ENCODE peak calls at places on chromosome 13, in five cellular contexts. One of them, this sample, is unnamed.

GRCh38 chr13:88857256-88857655 is 1186.1 kb downstream of the SLITRK5 start:
- DNase-seq in adrenal gland: no peak
- DNase-seq in CD8-positive, alpha-beta memory T cell: no peak
- DNase-seq in tibial nerve: no peak
- DNase-seq in cardiac muscle cell: no peak
- DNase-seq in this sample: no peak

GRCh38 chr13:106367361-106367781 is 168.1 kb downstream of the EFNB2 start:
- DNase-seq in adrenal gland: no peak
- DNase-seq in cardiac muscle cell: no peak
- DNase-seq in CD8-positive, alpha-beta memory T cell: no peak
- DNase-seq in tibial nerve: no peak
- DNase-seq in this sample: no peak

GRCh38 chr13:28542804-28543203 is 47.9 kb upstream of the FLT1 start:
- DNase-seq in tibial nerve: no peak
- DNase-seq in cardiac muscle cell: no peak
- DNase-seq in CD8-positive, alpha-beta memory T cell: no peak
- DNase-seq in adrenal gland: no peak
- DNase-seq in this sample: no peak

GRCh38 chr13:101454767-101455166 is 2.3 kb downstream of the ITGBL1 start:
- DNase-seq in CD8-positive, alpha-beta memory T cell: no peak
- DNase-seq in adrenal gland: no peak
- DNase-seq in tibial nerve: no peak
- DNase-seq in cardiac muscle cell: peak; percentile 3
- DNase-seq in this sample: no peak

GRCh38 chr13:112587767-112588489 is at the start of gene TUBGCP3:
- DNase-seq in cardiac muscle cell: peak; percentile 88
- DNase-seq in tibial nerve: peak; percentile 59
- DNase-seq in CD8-positive, alpha-beta memory T cell: peak; percentile 62
- DNase-seq in adrenal gland: peak; percentile 86
- DNase-seq in this sample: peak; percentile 95

GRCh38 chr13:91111476-91112190 is 235.9 kb upstream of the MIR17HG start:
- DNase-seq in cardiac muscle cell: no peak
- DNase-seq in tibial nerve: no peak
- DNase-seq in CD8-positive, alpha-beta memory T cell: no peak
- DNase-seq in adrenal gland: no peak
- DNase-seq in this sample: no peak

GRCh38 chr13:20231839-20232555 is at the start of gene GJB6:
- DNase-seq in CD8-positive, alpha-beta memory T cell: no peak
- DNase-seq in cardiac muscle cell: no peak
- DNase-seq in adrenal gland: no peak
- DNase-seq in tibial nerve: no peak
- DNase-seq in this sample: no peak

GRCh38 chr13:34942732-34943674 is 933 bp downstream of the NBEA start:
- DNase-seq in tibial nerve: no peak
- DNase-seq in CD8-positive, alpha-beta memory T cell: no peak
- DNase-seq in cardiac muscle cell: peak; percentile 5
- DNase-seq in adrenal gland: peak; percentile 49
- DNase-seq in this sample: peak; percentile 15

GRCh38 chr13:33676700-33677048 is 141.3 kb upstream of the RFC3 start:
- DNase-seq in tibial nerve: peak; percentile 17
- DNase-seq in cardiac muscle cell: peak; percentile 76
- DNase-seq in CD8-positive, alpha-beta memory T cell: no peak
- DNase-seq in adrenal gland: peak; percentile 74
- DNase-seq in this sample: peak; percentile 52

GRCh38 chr13:64704121-64704520 is 2526.0 kb downstream of the PCDH9 start:
- DNase-seq in cardiac muscle cell: no peak
- DNase-seq in tibial nerve: no peak
- DNase-seq in adrenal gland: no peak
- DNase-seq in CD8-positive, alpha-beta memory T cell: no peak
- DNase-seq in this sample: no peak

GRCh38 chr13:26956532-26957142 is 196.1 kb upstream of the GPR12 start:
- DNase-seq in cardiac muscle cell: no peak
- DNase-seq in adrenal gland: no peak
- DNase-seq in tibial nerve: no peak
- DNase-seq in CD8-positive, alpha-beta memory T cell: no peak
- DNase-seq in this sample: no peak

GRCh38 chr13:108921238-108921637 is 291.8 kb downstream of the MYO16 start:
- DNase-seq in tibial nerve: no peak
- DNase-seq in adrenal gland: no peak
- DNase-seq in CD8-positive, alpha-beta memory T cell: no peak
- DNase-seq in cardiac muscle cell: no peak
- DNase-seq in this sample: no peak

GRCh38 chr13:44396963-44397580 is 23.4 kb downstream of the SERP2 start:
- DNase-seq in adrenal gland: peak; percentile 41
- DNase-seq in tibial nerve: no peak
- DNase-seq in CD8-positive, alpha-beta memory T cell: no peak
- DNase-seq in cardiac muscle cell: peak; percentile 86
- DNase-seq in this sample: peak; percentile 78

GRCh38 chr13:27012482-27013197 is 159.0 kb downstream of the USP12 start:
- DNase-seq in adrenal gland: no peak
- DNase-seq in cardiac muscle cell: peak; percentile 83
- DNase-seq in CD8-positive, alpha-beta memory T cell: no peak
- DNase-seq in tibial nerve: no peak
- DNase-seq in this sample: no peak

GRCh38 chr13:100630564-100630963 is 42.0 kb upstream of the GGACT start:
- DNase-seq in adrenal gland: no peak
- DNase-seq in tibial nerve: no peak
- DNase-seq in CD8-positive, alpha-beta memory T cell: no peak
- DNase-seq in cardiac muscle cell: no peak
- DNase-seq in this sample: no peak

GRCh38 chr13:79779761-79780160 is 298.8 kb downstream of the NDFIP2 start:
- DNase-seq in cardiac muscle cell: peak; percentile 71
- DNase-seq in adrenal gland: peak; percentile 26
- DNase-seq in tibial nerve: peak; percentile 42
- DNase-seq in CD8-positive, alpha-beta memory T cell: no peak
- DNase-seq in this sample: no peak

GRCh38 chr13:32025730-32026129 is 5.8 kb upstream of the FRY start:
- DNase-seq in CD8-positive, alpha-beta memory T cell: no peak
- DNase-seq in adrenal gland: no peak
- DNase-seq in cardiac muscle cell: no peak
- DNase-seq in tibial nerve: no peak
- DNase-seq in this sample: no peak

GRCh38 chr13:44079413-44080205 is 199.9 kb downstream of the LACC1 start:
- DNase-seq in CD8-positive, alpha-beta memory T cell: no peak
- DNase-seq in tibial nerve: no peak
- DNase-seq in adrenal gland: no peak
- DNase-seq in cardiac muscle cell: no peak
- DNase-seq in this sample: no peak

GRCh38 chr13:42246541-42246940 is 25.4 kb upstream of the AKAP11 start:
- DNase-seq in cardiac muscle cell: no peak
- DNase-seq in tibial nerve: no peak
- DNase-seq in CD8-positive, alpha-beta memory T cell: no peak
- DNase-seq in adrenal gland: no peak
- DNase-seq in this sample: no peak

GRCh38 chr13:41835871-41836270 is 125.0 kb downstream of the VWA8 start:
- DNase-seq in CD8-positive, alpha-beta memory T cell: no peak
- DNase-seq in adrenal gland: no peak
- DNase-seq in tibial nerve: no peak
- DNase-seq in cardiac muscle cell: peak; percentile 23
- DNase-seq in this sample: no peak

GRCh38 chr13:97344250-97345175 is 89.5 kb upstream of the RAP2A start:
- DNase-seq in tibial nerve: peak; percentile 48
- DNase-seq in cardiac muscle cell: peak; percentile 75
- DNase-seq in CD8-positive, alpha-beta memory T cell: peak; percentile 12
- DNase-seq in adrenal gland: peak; percentile 68
- DNase-seq in this sample: peak; percentile 85

GRCh38 chr13:62908321-62908720 is 1492.7 kb upstream of the PCDH20 start:
- DNase-seq in adrenal gland: no peak
- DNase-seq in tibial nerve: no peak
- DNase-seq in CD8-positive, alpha-beta memory T cell: no peak
- DNase-seq in cardiac muscle cell: no peak
- DNase-seq in this sample: no peak

GRCh38 chr13:35157143-35157755 is 215.2 kb downstream of the NBEA start:
- DNase-seq in CD8-positive, alpha-beta memory T cell: no peak
- DNase-seq in tibial nerve: peak; percentile 61
- DNase-seq in cardiac muscle cell: peak; percentile 77
- DNase-seq in adrenal gland: no peak
- DNase-seq in this sample: no peak

GRCh38 chr13:110523180-110523579 is 38.3 kb downstream of the RAB20 start:
- DNase-seq in adrenal gland: no peak
- DNase-seq in cardiac muscle cell: no peak
- DNase-seq in tibial nerve: no peak
- DNase-seq in CD8-positive, alpha-beta memory T cell: no peak
- DNase-seq in this sample: no peak

GRCh38 chr13:37175996-37176395 is 70.5 kb upstream of the CSNK1A1L start:
- DNase-seq in cardiac muscle cell: peak; percentile 96
- DNase-seq in tibial nerve: peak; percentile 40
- DNase-seq in adrenal gland: no peak
- DNase-seq in CD8-positive, alpha-beta memory T cell: no peak
- DNase-seq in this sample: no peak

GRCh38 chr13:110346661-110347067 is 39.6 kb downstream of the COL4A2 start:
- DNase-seq in tibial nerve: no peak
- DNase-seq in adrenal gland: no peak
- DNase-seq in cardiac muscle cell: no peak
- DNase-seq in CD8-positive, alpha-beta memory T cell: no peak
- DNase-seq in this sample: no peak

GRCh38 chr13:76992548-76993001 is 694 bp downstream of the CLN5 start:
- DNase-seq in cardiac muscle cell: peak; percentile 17
- DNase-seq in tibial nerve: peak; percentile 42
- DNase-seq in adrenal gland: peak; percentile 34
- DNase-seq in CD8-positive, alpha-beta memory T cell: peak; percentile 8
- DNase-seq in this sample: peak; percentile 50

DNA sequence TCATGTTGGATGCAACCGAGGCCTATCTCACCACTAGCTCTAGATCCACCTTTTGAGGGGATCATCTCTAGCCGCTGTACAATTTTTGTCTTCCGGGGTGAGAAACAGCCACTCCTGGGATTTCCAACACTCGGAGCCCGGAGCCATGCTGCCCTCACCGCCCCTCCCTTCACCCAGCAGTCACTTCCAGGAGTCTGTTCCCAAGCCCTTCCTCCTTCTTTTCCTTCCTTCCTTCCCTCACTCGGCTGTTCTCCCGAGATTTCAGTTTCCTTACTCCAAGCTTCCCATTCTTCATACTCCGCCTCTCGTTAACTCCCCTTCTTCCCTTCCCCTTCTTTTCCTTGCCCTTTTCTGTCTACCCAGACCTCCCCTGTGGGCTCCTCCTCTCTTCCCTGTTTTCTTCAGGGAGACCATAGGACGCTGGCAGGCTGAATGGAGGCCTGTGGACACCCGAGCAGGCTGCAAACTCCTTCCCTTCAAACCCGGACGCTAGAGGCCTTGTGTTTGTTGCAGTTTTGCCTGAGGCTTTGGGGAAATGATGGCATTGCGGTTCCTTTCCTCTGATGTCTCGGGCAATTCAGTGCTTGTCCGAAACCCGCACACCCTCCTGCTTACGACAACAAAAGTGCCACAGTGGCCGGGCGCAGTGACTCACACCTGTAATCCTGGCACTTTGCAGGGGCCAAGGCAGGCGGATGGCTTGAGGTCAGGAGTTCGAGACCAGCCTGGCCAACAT is 96.0 kb downstream of the CAB39L start:
- DNase-seq in CD8-positive, alpha-beta memory T cell: no peak
- DNase-seq in tibial nerve: no peak
- DNase-seq in adrenal gland: no peak
- DNase-seq in cardiac muscle cell: no peak
- DNase-seq in this sample: no peak
- H3K4me3 ChIP-seq in CD8-positive, alpha-beta memory T cell: no peak overlapping the region
- H3K4me3 ChIP-seq in tibial nerve: no peak overlapping the region
- H3K4me3 ChIP-seq in adrenal gland: no peak overlapping the region
- H3K4me3 ChIP-seq in cardiac muscle cell: no peak overlapping the region
- H3K4me3 ChIP-seq in this sample: no peak overlapping the region

GRCh38 chr13:73772449-73773186 is 361.6 kb downstream of the KLF12 start:
- DNase-seq in tibial nerve: no peak
- DNase-seq in adrenal gland: no peak
- DNase-seq in cardiac muscle cell: no peak
- DNase-seq in CD8-positive, alpha-beta memory T cell: no peak
- DNase-seq in this sample: no peak

GRCh38 chr13:73765651-73766384 is 368.4 kb downstream of the KLF12 start:
- DNase-seq in CD8-positive, alpha-beta memory T cell: peak; percentile 66
- DNase-seq in cardiac muscle cell: peak; percentile 91
- DNase-seq in tibial nerve: peak; percentile 66
- DNase-seq in adrenal gland: peak; percentile 49
- DNase-seq in this sample: peak; percentile 72

GRCh38 chr13:73767747-73768315 is 366.4 kb downstream of the KLF12 start:
- DNase-seq in cardiac muscle cell: no peak
- DNase-seq in CD8-positive, alpha-beta memory T cell: no peak
- DNase-seq in tibial nerve: no peak
- DNase-seq in adrenal gland: no peak
- DNase-seq in this sample: no peak

GRCh38 chr13:73767191-73767741 is 366.9 kb downstream of the KLF12 start:
- DNase-seq in CD8-positive, alpha-beta memory T cell: no peak
- DNase-seq in adrenal gland: no peak
- DNase-seq in cardiac muscle cell: no peak
- DNase-seq in tibial nerve: no peak
- DNase-seq in this sample: no peak
- H3K27ac ChIP-seq in CD8-positive, alpha-beta memory T cell: no peak overlapping the region
- H3K27ac ChIP-seq in adrenal gland: no peak overlapping the region
- H3K27ac ChIP-seq in cardiac muscle cell: peak overlapping the region; percentile 87
- H3K27ac ChIP-seq in tibial nerve: no peak overlapping the region
- H3K27ac ChIP-seq in this sample: peak overlapping the region; percentile 78

GRCh38 chr13:99385161-99385560 is 78.0 kb upstream of the GPR183 start:
- DNase-seq in CD8-positive, alpha-beta memory T cell: no peak
- DNase-seq in adrenal gland: no peak
- DNase-seq in cardiac muscle cell: no peak
- DNase-seq in tibial nerve: no peak
- DNase-seq in this sample: no peak

GRCh38 chr13:99382428-99383133 is 75.4 kb upstream of the GPR183 start:
- DNase-seq in tibial nerve: no peak
- DNase-seq in cardiac muscle cell: no peak
- DNase-seq in CD8-positive, alpha-beta memory T cell: peak; percentile 23
- DNase-seq in adrenal gland: no peak
- DNase-seq in this sample: no peak

GRCh38 chr13:99383511-99383921 is 76.3 kb upstream of the GPR183 start:
- DNase-seq in CD8-positive, alpha-beta memory T cell: no peak
- DNase-seq in adrenal gland: no peak
- DNase-seq in tibial nerve: no peak
- DNase-seq in cardiac muscle cell: no peak
- DNase-seq in this sample: no peak

GRCh38 chr13:99384468-99384867 is 77.3 kb upstream of the GPR183 start:
- DNase-seq in CD8-positive, alpha-beta memory T cell: no peak
- DNase-seq in tibial nerve: no peak
- DNase-seq in adrenal gland: no peak
- DNase-seq in cardiac muscle cell: no peak
- DNase-seq in this sample: peak; percentile 34

GRCh38 chr13:99383946-99384345 is 76.7 kb upstream of the GPR183 start:
- DNase-seq in cardiac muscle cell: no peak
- DNase-seq in tibial nerve: no peak
- DNase-seq in adrenal gland: no peak
- DNase-seq in CD8-positive, alpha-beta memory T cell: no peak
- DNase-seq in this sample: no peak
- H3K4me1 ChIP-seq in cardiac muscle cell: no peaks in the 10 kb centered on the region
- H3K4me1 ChIP-seq in tibial nerve: peaks cover 6% of the 10 kb centered on the region
- H3K4me1 ChIP-seq in adrenal gland: no peaks in the 10 kb centered on the region
- H3K4me1 ChIP-seq in CD8-positive, alpha-beta memory T cell: peaks cover 99% of the 10 kb centered on the region
- H3K4me1 ChIP-seq in this sample: peaks cover 2% of the 10 kb centered on the region

DNA sequence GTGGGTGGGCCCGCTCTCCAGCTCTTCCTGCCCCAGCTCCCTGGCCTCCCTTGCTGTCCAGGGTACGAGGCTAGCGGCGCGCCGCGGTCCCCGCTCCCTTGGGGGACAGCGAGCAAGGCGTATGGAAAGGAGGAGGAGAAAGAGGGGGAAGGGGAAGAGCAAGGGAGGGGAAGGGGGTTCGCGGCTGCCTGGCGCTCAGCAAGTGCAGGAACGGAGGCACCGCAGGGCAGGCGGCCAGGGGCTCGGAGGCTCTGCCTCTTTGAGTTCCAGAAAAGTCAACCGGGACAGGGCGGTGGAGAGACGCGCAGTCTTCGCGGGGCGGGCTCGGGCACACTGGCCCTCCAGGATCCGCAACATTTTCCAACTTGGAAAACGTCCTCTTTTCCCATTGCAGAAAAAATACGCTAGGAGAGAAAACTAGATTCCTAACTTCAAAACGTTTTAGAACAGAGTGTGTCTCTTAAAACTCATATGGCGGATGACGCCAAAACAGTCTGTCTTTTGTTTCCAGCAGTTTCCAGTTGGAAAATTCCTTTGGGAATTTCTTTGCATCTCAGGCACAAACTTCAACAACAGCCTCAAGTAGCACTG is 23.1 kb upstream of the TNFRSF19 start:
- DNase-seq in adrenal gland: peak; percentile 21
- DNase-seq in cardiac muscle cell: peak; percentile 67
- DNase-seq in tibial nerve: no peak
- DNase-seq in CD8-positive, alpha-beta memory T cell: no peak
- DNase-seq in this sample: peak; percentile 86
- H3K4me3 ChIP-seq in adrenal gland: peak overlapping the region; percentile 35
- H3K4me3 ChIP-seq in cardiac muscle cell: no peak overlapping the region
- H3K4me3 ChIP-seq in tibial nerve: peak overlapping the region; percentile 57
- H3K4me3 ChIP-seq in CD8-positive, alpha-beta memory T cell: no peak overlapping the region
- H3K4me3 ChIP-seq in this sample: peak overlapping the region; percentile 26